ENCODE peak calls at places on chromosomes 5 and 9, in four cellular contexts. S is GM13976, G is bronchial epithelial cell, F is sigmoid colon. N is an unnamed sample.

GRCh38 chr9:35903049-35903448 is 3.0 kb upstream of the HRCT1 start:
- DNase-seq in S (peak), G (peak), F (no peak), N (no peak)

GRCh38 chr9:16951503-16951902 is 81.0 kb upstream of the BNC2 start:
- DNase-seq in S (no peak), G (no peak), F (no peak), N (no peak)

GRCh38 chr9:84846501-84847323 is 177.2 kb downstream of the NTRK2 start:
- DNase-seq in S (no peak), G (peak), F (no peak), N (no peak)

GRCh38 chr9:120711841-120712538 is 2.3 kb downstream of the MEGF9 start:
- DNase-seq in S (no peak), G (peak), F (no peak), N (no peak)

GRCh38 chr5:132754947-132755346 is 7.7 kb downstream of the CCNI2 start:
- DNase-seq in S (no peak), G (peak), F (no peak), N (no peak)

GRCh38 chr9:13354733-13355132 is 75.2 kb upstream of the MPDZ start:
- DNase-seq in S (no peak), G (peak), F (no peak), N (no peak)

GRCh38 chr5:172283020-172283861 is at the start of gene UBTD2:
- DNase-seq in S (peak), G (peak), F (peak), N (peak)

GRCh38 chr9:15357050-15357653 is 50.1 kb upstream of the TTC39B start:
- DNase-seq in S (no peak), G (no peak), F (no peak), N (no peak)

GRCh38 chr9:35826071-35826701 is 2.3 kb downstream of the FAM221B start:
- DNase-seq in S (peak), G (peak), F (peak), N (no peak)

GRCh38 chr5:1507016-1507375 is 16.8 kb downstream of the LPCAT1 start:
- DNase-seq in S (no peak), G (no peak), F (no peak), N (no peak)

GRCh38 chr5:1517838-1518237 is 5.9 kb downstream of the LPCAT1 start:
- DNase-seq in S (no peak), G (no peak), F (peak), N (peak)

GRCh38 chr9:83011611-83012010 is 51.3 kb downstream of the RASEF start:
- DNase-seq in S (no peak), G (no peak), F (no peak), N (no peak)

GRCh38 chr5:82163459-82164108 is 114.6 kb downstream of the RPS23 start:
- DNase-seq in S (no peak), G (peak), F (no peak), N (no peak)

GRCh38 chr5:105274079-105274478 is 1711.5 kb upstream of the NUDT12 start:
- DNase-seq in S (no peak), G (no peak), F (no peak), N (no peak)

GRCh38 chr5:96963267-96963666 is 27.4 kb downstream of the LNPEP start:
- DNase-seq in S (no peak), G (peak), F (peak), N (no peak)

GRCh38 chr5:93622240-93622885 is 39.3 kb downstream of the NR2F1 start:
- DNase-seq in S (no peak), G (peak), F (no peak), N (no peak)

GRCh38 chr5:10243660-10244240 is 5.9 kb downstream of the ATPSCKMT start:
- DNase-seq in S (no peak), G (peak), F (no peak), N (no peak)

GRCh38 chr9:122179054-122179689 is 19.5 kb downstream of the MORN5 start:
- DNase-seq in S (no peak), G (no peak), F (no peak), N (no peak)

GRCh38 chr9:134258828-134259546 is 67.3 kb upstream of the RXRA start:
- DNase-seq in S (no peak), G (no peak), F (peak), N (no peak)

GRCh38 chr9:129887210-129888084 is 52.2 kb downstream of the USP20 start:
- DNase-seq in S (no peak), G (no peak), F (no peak), N (no peak)

GRCh38 chr9:38271666-38272241 is 120.7 kb upstream of the ALDH1B1 start:
- DNase-seq in S (no peak), G (no peak), F (no peak), N (no peak)

GRCh38 chr5:162786234-162786633 is 651.2 kb upstream of the CCNG1 start:
- DNase-seq in S (no peak), G (no peak), F (no peak), N (no peak)

GRCh38 chr9:83154087-83154736 is 91.3 kb upstream of the RASEF start:
- DNase-seq in S (no peak), G (peak), F (no peak), N (no peak)

GRCh38 chr5:108650997-108651396 is 96.7 kb upstream of the FER start:
- DNase-seq in S (no peak), G (peak), F (no peak), N (no peak)

GRCh38 chr5:31935702-31936347 is 238.3 kb downstream of the GOLPH3 start:
- DNase-seq in S (no peak), G (peak), F (no peak), N (no peak)

GRCh38 chr9:121765021-121765950 is 113.9 kb downstream of the DAB2IP start:
- DNase-seq in S (no peak), G (peak), F (peak), N (no peak)

GRCh38 chr5:16588434-16589214 is 28.2 kb downstream of the RETREG1 start:
- DNase-seq in S (no peak), G (no peak), F (no peak), N (no peak)

GRCh38 chr5:43425965-43426364 is 13.8 kb upstream of the CCL28 start:
- DNase-seq in S (no peak), G (peak), F (no peak), N (no peak)

GRCh38 chr5:113140837-113141661 is 164.5 kb downstream of the DCP2 start:
- DNase-seq in S (no peak), G (peak), F (peak), N (no peak)

GRCh38 chr5:76165961-76166360 is 82.8 kb downstream of the SV2C start:
- DNase-seq in S (no peak), G (no peak), F (no peak), N (no peak)

GRCh38 chr5:73119492-73120157 is 750 bp upstream of the TMEM171 start:
- DNase-seq in S (no peak), G (peak), F (no peak), N (no peak)

GRCh38 chr5:60295423-60295822 is 401.9 kb upstream of the PDE4D start:
- DNase-seq in S (no peak), G (peak), F (no peak), N (no peak)

GRCh38 chr9:133506653-133507038 is 18.1 kb downstream of the MYMK start:
- DNase-seq in S (no peak), G (no peak), F (no peak), N (no peak)

GRCh38 chr5:52560366-52560765 is 227.3 kb upstream of the ITGA1 start:
- DNase-seq in S (no peak), G (peak), F (no peak), N (no peak)

GRCh38 chr5:174951151-174951780 is 226.9 kb downstream of the MSX2 start:
- DNase-seq in S (peak), G (peak), F (no peak), N (no peak)

GRCh38 chr9:114223564-114224246 is 68.4 kb downstream of the COL27A1 start:
- DNase-seq in S (no peak), G (peak), F (no peak), N (no peak)

GRCh38 chr5:6728795-6729183 is 15.6 kb downstream of the TENT4A start:
- DNase-seq in S (no peak), G (no peak), F (no peak), N (no peak)

GRCh38 chr5:6727231-6727630 is 14.0 kb downstream of the TENT4A start:
- DNase-seq in S (no peak), G (no peak), F (no peak), N (no peak)

GRCh38 chr5:6729400-6730310 is 16.4 kb downstream of the TENT4A start:
- DNase-seq in S (no peak), G (no peak), F (peak), N (no peak)

GRCh38 chr5:6726006-6726405 is 12.8 kb downstream of the TENT4A start:
- DNase-seq in S (no peak), G (no peak), F (no peak), N (no peak)

DNA sequence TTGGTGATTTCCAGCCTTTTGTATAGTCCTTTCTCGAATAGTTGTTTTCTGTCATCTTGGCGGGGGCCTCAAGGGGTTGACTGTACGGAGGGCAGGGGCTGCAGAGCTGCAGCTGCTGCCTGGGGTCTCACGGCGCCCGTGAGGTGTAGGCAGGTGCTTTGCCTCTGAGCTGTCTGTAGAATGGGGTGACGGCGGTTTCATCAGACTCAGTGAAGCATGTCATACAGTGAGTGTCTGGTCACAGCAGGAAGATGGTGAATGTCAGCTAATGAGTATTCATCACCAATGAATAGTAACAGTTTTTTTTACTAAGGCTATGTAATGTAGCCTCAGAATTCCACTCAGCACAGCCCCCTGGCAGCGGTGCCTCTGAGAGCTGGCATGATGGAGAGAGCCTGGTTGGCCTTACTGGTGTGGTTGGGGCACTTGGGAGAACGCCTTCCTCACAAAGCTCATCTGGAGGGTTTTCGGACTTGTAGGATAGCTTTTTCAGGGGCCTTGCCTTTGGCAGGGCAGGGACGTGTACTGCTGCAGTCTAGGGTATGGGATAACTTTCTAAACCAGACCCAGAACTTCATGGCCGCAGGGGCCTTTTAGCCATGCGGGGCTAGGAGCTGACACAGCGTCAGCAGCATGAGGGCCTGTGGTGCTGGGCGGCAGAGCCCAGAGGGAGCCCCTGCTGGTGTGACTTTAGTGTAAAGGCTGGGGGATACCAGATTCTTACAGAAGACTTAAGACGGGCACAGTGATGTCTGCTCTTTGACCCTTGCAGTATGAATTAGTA is 15.0 kb downstream of the TENT4A start:
- DNase-seq in S (peak), G (no peak), F (no peak), N (no peak)
- TF ChIP-seq CTCF in S (no peak), G (no peak), F (no peak), N (no peak)

GRCh38 chr5:104171958-104172357 is 609.4 kb upstream of the NUDT12 start:
- DNase-seq in S (no peak), G (no peak), F (no peak), N (no peak)
- TF ChIP-seq CTCF in S (no peak), G (no peak), F (no peak), N (no peak)

DNA sequence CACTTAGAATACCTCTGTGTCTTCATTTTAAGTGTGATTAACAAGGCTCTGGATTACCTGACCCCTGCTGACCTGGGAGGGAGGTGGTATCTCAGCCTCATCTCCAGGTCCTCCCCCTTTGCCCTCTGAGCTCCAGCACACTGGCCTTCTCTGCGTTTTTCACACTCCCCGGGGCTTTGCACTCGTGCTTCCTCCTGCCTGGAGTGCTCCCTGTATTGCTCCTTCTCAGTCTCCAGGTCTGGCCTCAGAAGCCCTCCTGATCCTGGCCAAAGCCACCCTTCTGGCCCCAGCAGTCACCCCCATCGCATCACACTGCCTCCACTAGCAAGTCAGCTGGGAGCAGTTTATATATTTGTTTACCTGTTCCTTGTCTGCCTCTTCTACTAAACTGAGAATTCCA is 13.6 kb upstream of the NEUROG1 start:
- DNase-seq in S (no peak), G (no peak), F (no peak), N (no peak)
- TF ChIP-seq CTCF in S (no peak), G (no peak), F (no peak), N (no peak)

DNA sequence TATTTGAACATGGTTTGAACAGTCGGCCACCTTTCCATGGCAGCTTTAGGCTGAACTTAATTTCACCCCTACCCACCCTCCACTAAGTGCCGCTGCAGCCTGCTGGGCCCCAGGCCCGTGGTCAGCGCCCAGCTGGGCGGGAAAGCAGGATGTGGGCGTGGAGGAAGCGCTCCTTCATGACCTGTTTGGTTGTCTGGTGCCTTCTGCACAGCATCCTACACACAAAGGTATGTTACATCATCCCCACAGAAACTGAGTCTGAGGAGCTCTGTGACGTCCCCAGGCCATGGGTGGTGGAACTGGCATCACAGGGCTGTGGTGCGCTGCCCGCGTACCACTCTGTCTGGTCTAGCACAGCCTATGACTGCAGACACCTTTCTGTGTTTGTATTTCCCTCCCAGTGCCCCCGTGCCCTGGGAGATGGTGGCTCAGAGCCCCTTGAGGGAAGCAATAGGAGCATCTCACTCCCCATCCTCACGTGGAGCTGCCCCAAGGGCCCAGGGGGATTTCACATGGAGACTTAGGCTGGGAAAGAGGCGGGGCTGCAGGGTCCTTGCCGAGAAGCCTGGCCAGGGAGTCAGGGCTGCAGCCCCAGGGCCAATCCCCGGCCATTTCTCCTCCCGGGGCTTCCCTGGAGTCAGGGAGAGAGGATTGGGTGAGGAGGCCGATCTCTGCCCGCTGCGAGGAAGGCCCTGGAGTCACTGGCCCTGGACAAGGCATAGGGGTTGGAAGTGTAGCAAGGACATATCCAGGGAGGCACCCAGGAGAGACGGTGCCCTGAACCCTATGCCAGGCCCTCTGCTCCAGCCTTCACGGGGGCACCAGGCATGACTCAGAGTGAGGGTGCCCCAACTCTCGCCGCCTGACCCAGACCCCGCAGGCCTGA is 37.5 kb upstream of the SUSD3 start:
- DNase-seq in S (no peak), G (no peak), F (peak), N (no peak)
- TF ChIP-seq CTCF in S (no peak), G (no peak), F (no peak), N (no peak)

DNA sequence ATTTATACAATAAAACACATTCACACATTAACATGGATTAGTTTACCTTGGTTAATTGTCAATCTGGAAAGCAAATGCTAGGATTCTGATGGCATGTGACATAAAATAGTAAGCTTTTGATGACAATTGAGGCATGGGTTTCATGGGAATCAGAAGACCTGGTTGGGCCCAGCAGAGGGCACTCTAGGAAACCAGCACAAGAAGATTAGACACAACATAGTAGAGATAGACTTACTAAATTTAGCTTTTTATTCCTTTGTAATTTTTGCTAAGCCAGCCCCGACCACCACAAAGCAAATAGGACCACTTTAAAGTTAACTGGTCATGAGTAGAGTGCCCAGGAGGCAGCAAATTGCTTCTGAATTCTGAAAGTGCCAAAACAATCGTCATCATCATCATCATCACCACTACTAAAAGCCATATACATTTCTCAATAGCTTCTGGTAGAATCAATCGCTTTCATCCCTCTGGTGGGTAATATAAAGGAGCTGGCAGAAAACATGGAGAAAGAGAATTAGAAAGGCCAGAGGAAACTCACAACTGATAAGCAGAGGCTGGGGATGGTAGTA is 163.2 kb downstream of the ARRDC3 start:
- DNase-seq in S (peak), G (peak), F (no peak), N (no peak)
- TF ChIP-seq CTCF in S (peak), G (peak), F (no peak), N (peak)

N was measured in type B pancreatic cell.